ENCODE peak calls at places on chromosomes 13 and 19, in ten cellular contexts. A, R, W, H, B, X, V, Z, Q and D are unnamed samples.

GRCh38 chr19:35144600-35145436 is 1.8 kb downstream of the FXYD7 start:
- DNase-seq in A (no peak), R (peak; percentile 74), W (peak; percentile 91), H (peak; percentile 93), B (no peak), X (peak; percentile 36), V (peak; percentile 58), Z (no peak), Q (peak; percentile 84), D (peak; percentile 76)

GRCh38 chr19:54179921-54180452 is 7.0 kb upstream of the TMC4 start:
- DNase-seq in A (no peak), R (peak; percentile 16), W (no peak), H (no peak), B (peak; percentile 33), X (no peak), V (peak; percentile 89), Z (no peak), Q (peak; percentile 79), D (peak; percentile 72)

GRCh38 chr19:4108767-4109625 is 14.9 kb downstream of the MAP2K2 start:
- DNase-seq in A (no peak), R (no peak), W (no peak), H (no peak), B (peak; percentile 88), X (peak; percentile 92), V (no peak), Z (peak; percentile 86), Q (peak; percentile 45), D (peak; percentile 27)

GRCh38 chr13:30016398-30016797 is 166.0 kb upstream of the UBL3 start:
- DNase-seq in A (no peak), R (no peak), W (no peak), H (no peak), B (no peak), X (no peak), V (no peak), Z (no peak), Q (no peak), D (no peak)

GRCh38 chr13:47846886-47847285 is 154.2 kb downstream of the SUCLA2 start:
- DNase-seq in A (no peak), R (no peak), W (no peak), H (no peak), B (no peak), X (no peak), V (no peak), Z (no peak), Q (no peak), D (no peak)

GRCh38 chr13:47159853-47160550 is 263.1 kb upstream of the HTR2A start:
- DNase-seq in A (no peak), R (no peak), W (no peak), H (no peak), B (no peak), X (no peak), V (no peak), Z (no peak), Q (no peak), D (no peak)

GRCh38 chr13:103349664-103350063 is 283.4 kb upstream of the SLC10A2 start:
- DNase-seq in A (no peak), R (no peak), W (no peak), H (no peak), B (no peak), X (no peak), V (peak; percentile 72), Z (no peak), Q (no peak), D (no peak)

GRCh38 chr13:105796081-105796480 is 739.4 kb downstream of the EFNB2 start:
- DNase-seq in A (no peak), R (no peak), W (no peak), H (no peak), B (no peak), X (no peak), V (no peak), Z (no peak), Q (no peak), D (no peak)

GRCh38 chr13:44620057-44620456 is 43.9 kb upstream of the TSC22D1 start:
- DNase-seq in A (no peak), R (peak; percentile 16), W (no peak), H (no peak), B (no peak), X (no peak), V (peak; percentile 71), Z (no peak), Q (no peak), D (no peak)

GRCh38 chr13:74243637-74244526 is 109.7 kb upstream of the KLF12 start:
- DNase-seq in A (no peak), R (peak; percentile 73), W (peak; percentile 7), H (no peak), B (no peak), X (no peak), V (no peak), Z (no peak), Q (no peak), D (no peak)

GRCh38 chr13:107373551-107373950 is 805.6 kb upstream of the ARGLU1 start:
- DNase-seq in A (no peak), R (peak; percentile 75), W (peak; percentile 2), H (no peak), B (no peak), X (no peak), V (peak; percentile 16), Z (no peak), Q (no peak), D (no peak)

GRCh38 chr13:78201411-78201810 is 282.8 kb upstream of the EDNRB start:
- DNase-seq in A (no peak), R (no peak), W (no peak), H (no peak), B (no peak), X (peak; percentile 79), V (no peak), Z (peak; percentile 9), Q (no peak), D (no peak)
- TF ChIP-seq CTCF in A (no peak), R (no peak), W (no peak), H (no peak), B (no peak), X (no peak), V (no peak), Z (no peak), Q (no peak), D (no peak)

GRCh38 chr13:80035096-80035495 is 305.8 kb downstream of the SPRY2 start:
- DNase-seq in A (no peak), R (no peak), W (no peak), H (no peak), B (no peak), X (no peak), V (no peak), Z (no peak), Q (no peak), D (no peak)

GRCh38 chr13:80036845-80037504 is 304.0 kb downstream of the SPRY2 start:
- DNase-seq in A (peak; percentile 76), R (no peak), W (no peak), H (no peak), B (no peak), X (peak; percentile 16), V (no peak), Z (no peak), Q (no peak), D (no peak)

GRCh38 chr13:80038371-80038770 is 302.6 kb downstream of the SPRY2 start:
- DNase-seq in A (no peak), R (no peak), W (no peak), H (no peak), B (no peak), X (no peak), V (no peak), Z (no peak), Q (no peak), D (no peak)

GRCh38 chr13:80039000-80039399 is 301.9 kb downstream of the SPRY2 start:
- DNase-seq in A (no peak), R (no peak), W (no peak), H (no peak), B (no peak), X (peak; percentile 17), V (no peak), Z (no peak), Q (no peak), D (no peak)

GRCh38 chr13:80037505-80037888 is 303.4 kb downstream of the SPRY2 start:
- DNase-seq in A (no peak), R (peak; percentile 84), W (peak; percentile 59), H (no peak), B (no peak), X (peak; percentile 16), V (no peak), Z (no peak), Q (no peak), D (no peak)
- TF ChIP-seq CTCF in A (no peak), R (no peak), W (no peak), H (no peak), B (no peak), X (no peak), V (no peak), Z (no peak), Q (no peak), D (no peak)

GRCh38 chr13:76692326-76692725 is 193.9 kb downstream of the KCTD12 start:
- DNase-seq in A (no peak), R (no peak), W (no peak), H (no peak), B (no peak), X (no peak), V (peak; percentile 28), Z (no peak), Q (no peak), D (no peak)
- TF ChIP-seq CTCF in A (no peak), R (no peak), W (no peak), H (no peak), B (no peak), X (no peak), V (no peak), Z (no peak), Q (no peak), D (no peak)

GRCh38 chr13:65111223-65111622 is 2118.9 kb downstream of the PCDH9 start:
- DNase-seq in A (no peak), R (no peak), W (no peak), H (no peak), B (no peak), X (no peak), V (no peak), Z (no peak), Q (no peak), D (no peak)
- TF ChIP-seq CTCF in A (no peak), R (no peak), W (no peak), H (no peak), B (no peak), X (no peak), V (no peak), Z (no peak), Q (no peak), D (no peak)

DNA sequence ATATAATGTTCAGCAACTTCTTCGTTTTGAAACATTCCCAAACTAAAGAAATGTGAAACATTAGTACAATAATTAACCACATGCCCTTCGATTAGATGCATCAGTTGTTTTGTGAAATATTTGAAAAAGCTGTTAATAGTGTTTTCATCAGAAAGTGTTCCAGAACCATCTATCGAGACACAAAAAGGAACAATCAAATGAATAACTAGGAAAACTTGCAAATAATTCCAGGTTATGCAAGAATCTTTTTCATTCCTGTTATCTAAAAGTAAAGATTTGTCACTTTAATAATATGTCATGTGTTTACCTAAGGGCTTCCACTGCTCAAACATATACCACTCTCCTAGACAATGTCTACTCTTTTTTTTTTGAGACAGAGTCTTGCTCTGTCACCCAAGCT is 904.2 kb upstream of the MIR17HG start:
- DNase-seq in A (no peak), R (peak; percentile 54), W (no peak), H (no peak), B (no peak), X (no peak), V (no peak), Z (no peak), Q (no peak), D (no peak)
- TF ChIP-seq CTCF in A (no peak), R (no peak), W (no peak), H (no peak), B (no peak), X (no peak), V (no peak), Z (no peak), Q (no peak), D (no peak)